ENCODE peak calls at places on chromosome 1, in eight cellular contexts. J is NCI-H2171 treated with DMSO at 0.1 percent for 48 hours; S is cardiac muscle cell; W is CD8-positive, alpha-beta T cell; H is EL; V is GM13977; X is activated effector memory CD4-positive, alpha-beta T cell treated with Interleukin-2 at 50 U/mL for 16 hours; P is Ammon's horn. K is an unnamed sample.

GRCh38 chr1:212977781-212978645 is 27.7 kb downstream of the VASH2 start:
- DNase-seq in J (no peak), S (no peak), W (no peak), H (no peak), V (peak), X (no peak), P (no peak), K (peak)

GRCh38 chr1:204091787-204092312 is 18.9 kb downstream of the SOX13 start:
- DNase-seq in J (no peak), S (no peak), W (no peak), H (no peak), V (no peak), X (no peak), P (no peak), K (no peak)

GRCh38 chr1:60133848-60134247 is 60.3 kb upstream of the C1orf87 start:
- DNase-seq in J (peak), S (no peak), W (no peak), H (peak), V (no peak), X (no peak), P (no peak), K (peak)

GRCh38 chr1:209190591-209191241 is 392.8 kb upstream of the CAMK1G start:
- DNase-seq in J (peak), S (peak), W (no peak), H (peak), V (peak), X (no peak), P (peak), K (peak)

GRCh38 chr1:1320666-1321448 is 3.6 kb downstream of the INTS11 start:
- DNase-seq in J (no peak), S (no peak), W (no peak), H (peak), V (no peak), X (no peak), P (no peak), K (no peak)

GRCh38 chr1:156608036-156608674 is 6.9 kb upstream of the GPATCH4 start:
- DNase-seq in J (peak), S (peak), W (peak), H (peak), V (peak), X (peak), P (peak), K (peak)

GRCh38 chr1:179883040-179883501 is 986 bp downstream of the TOR1AIP1 start:
- DNase-seq in J (no peak), S (no peak), W (no peak), H (no peak), V (peak), X (no peak), P (no peak), K (no peak)

GRCh38 chr1:33866286-33866685 is 2.4 kb downstream of the HMGB4 start:
- DNase-seq in J (peak), S (no peak), W (no peak), H (no peak), V (no peak), X (no peak), P (peak), K (no peak)

GRCh38 chr1:11138952-11139351 is 39.3 kb upstream of the EXOSC10 start:
- DNase-seq in J (no peak), S (no peak), W (no peak), H (peak), V (no peak), X (no peak), P (peak), K (no peak)

GRCh38 chr1:20496241-20496661 is 10.2 kb upstream of the CAMK2N1 start:
- DNase-seq in J (no peak), S (no peak), W (no peak), H (peak), V (no peak), X (no peak), P (no peak), K (no peak)

GRCh38 chr1:24923485-24924113 is 6.5 kb downstream of the RUNX3 start:
- DNase-seq in J (no peak), S (no peak), W (no peak), H (no peak), V (peak), X (no peak), P (no peak), K (no peak)

GRCh38 chr1:7482772-7483495 is 288.2 kb upstream of the VAMP3 start:
- DNase-seq in J (no peak), S (peak), W (no peak), H (no peak), V (no peak), X (no peak), P (no peak), K (no peak)

GRCh38 chr1:219324629-219325367 is 151.1 kb downstream of the LYPLAL1 start:
- DNase-seq in J (no peak), S (no peak), W (no peak), H (peak), V (no peak), X (no peak), P (no peak), K (peak)

GRCh38 chr1:61318319-61319125 is 236.2 kb downstream of the NFIA start:
- DNase-seq in J (no peak), S (peak), W (no peak), H (peak), V (peak), X (no peak), P (no peak), K (peak)

GRCh38 chr1:150066838-150067183 is 765 bp upstream of the VPS45 start:
- DNase-seq in J (no peak), S (peak), W (peak), H (no peak), V (peak), X (peak), P (no peak), K (peak)

K was measured in NCI-H69.